ENCODE peak calls at places on chromosomes 12 and 14, in six cellular contexts. J is testis, T is fibroblast of lung, A is astrocyte, K is keratinocyte, Y is tibial nerve. Z is an unnamed sample. For H3K27me3, the result is how much of the 10 kb centered on the place peaks cover.

GRCh38 chr12:90773526-90773925 is 181.4 kb downstream of the CCER1 start:
- DNase-seq in J (no peak), K (no peak), Y (no peak), A (peak), T (peak), Z (no peak)

GRCh38 chr14:78902010-78902623 is 731.9 kb downstream of the NRXN3 start:
- DNase-seq in K (no peak), Y (no peak), T (peak), A (peak), J (peak), Z (no peak)

GRCh38 chr12:22409071-22409951 is 74.8 kb upstream of the ST8SIA1 start:
- DNase-seq in K (no peak), Y (no peak), A (no peak), T (no peak), J (peak), Z (no peak)

GRCh38 chr12:79932393-79932792 is 2.5 kb downstream of the PPP1R12A start:
- DNase-seq in K (no peak), T (no peak), J (no peak), A (no peak), Y (no peak), Z (no peak)

GRCh38 chr12:78519422-78519821 is 345.2 kb upstream of the SYT1 start:
- DNase-seq in K (no peak), T (no peak), J (no peak), Y (no peak), A (no peak), Z (no peak)

GRCh38 chr12:29072631-29073030 is 76.4 kb upstream of the FAR2 start:
- DNase-seq in Y (no peak), T (peak), K (no peak), A (no peak), J (no peak), Z (peak)

GRCh38 chr14:24307575-24308341 is at the start of gene CIDEB:
- DNase-seq in K (no peak), Y (no peak), J (peak), T (peak), A (no peak), Z (no peak)

GRCh38 chr14:25846232-25846631 is 751.6 kb downstream of the NOVA1 start:
- DNase-seq in T (no peak), Y (no peak), A (no peak), K (no peak), J (no peak), Z (no peak)

GRCh38 chr14:68340262-68340661 is 452.6 kb downstream of the ZFP36L1 start:
- DNase-seq in A (no peak), J (no peak), T (no peak), Y (no peak), K (no peak), Z (no peak)

GRCh38 chr12:1474059-1474537 is 120.3 kb downstream of the FBXL14 start:
- DNase-seq in K (peak), J (no peak), T (peak), A (peak), Y (no peak), Z (peak)

GRCh38 chr12:48191096-48191495 is 7.7 kb downstream of the CCDC184 start:
- DNase-seq in T (no peak), Y (no peak), A (no peak), J (no peak), K (no peak), Z (no peak)

GRCh38 chr12:48185181-48185919 is 1.9 kb downstream of the CCDC184 start:
- DNase-seq in K (no peak), T (no peak), Y (no peak), J (no peak), A (no peak), Z (no peak)

GRCh38 chr12:48184549-48184922 is 1.1 kb downstream of the CCDC184 start:
- DNase-seq in K (no peak), Y (no peak), J (no peak), T (no peak), A (no peak), Z (no peak)

GRCh38 chr12:48189331-48190125 is 6.1 kb downstream of the CCDC184 start:
- DNase-seq in T (peak), A (peak), J (peak), Y (peak), K (peak), Z (no peak)

GRCh38 chr12:48187916-48188695 is 4.7 kb downstream of the CCDC184 start:
- DNase-seq in A (no peak), T (no peak), K (no peak), J (no peak), Y (no peak), Z (no peak)
- H3K4me3 ChIP-seq in A (no peak), T (no peak), K (no peak), J (no peak), Y (no peak), Z (no peak)

GRCh38 chr14:30771595-30771994 is 102.8 kb upstream of the COCH start:
- DNase-seq in T (no peak), J (no peak), A (no peak), K (no peak), Y (no peak), Z (no peak)
- H3K27me3 ChIP-seq in T (under half), J (under half), A (under half), K (under half), Y (under half), Z (under half)

GRCh38 chr14:38254565-38255407 is 1.1 kb downstream of the CLEC14A start:
- DNase-seq in J (no peak), Y (no peak), A (no peak), T (peak), K (no peak), Z (no peak)

GRCh38 chr14:38257500-38257899 is 1.6 kb upstream of the CLEC14A start:
- DNase-seq in K (no peak), Y (no peak), J (no peak), A (no peak), T (peak), Z (no peak)

GRCh38 chr14:38255408-38255672 is 553 bp downstream of the CLEC14A start:
- DNase-seq in T (no peak), Y (no peak), K (no peak), A (peak), J (peak), Z (no peak)

GRCh38 chr14:38256358-38256840 is 506 bp upstream of the CLEC14A start:
- DNase-seq in K (no peak), Y (no peak), A (no peak), J (no peak), T (no peak), Z (no peak)

DNA sequence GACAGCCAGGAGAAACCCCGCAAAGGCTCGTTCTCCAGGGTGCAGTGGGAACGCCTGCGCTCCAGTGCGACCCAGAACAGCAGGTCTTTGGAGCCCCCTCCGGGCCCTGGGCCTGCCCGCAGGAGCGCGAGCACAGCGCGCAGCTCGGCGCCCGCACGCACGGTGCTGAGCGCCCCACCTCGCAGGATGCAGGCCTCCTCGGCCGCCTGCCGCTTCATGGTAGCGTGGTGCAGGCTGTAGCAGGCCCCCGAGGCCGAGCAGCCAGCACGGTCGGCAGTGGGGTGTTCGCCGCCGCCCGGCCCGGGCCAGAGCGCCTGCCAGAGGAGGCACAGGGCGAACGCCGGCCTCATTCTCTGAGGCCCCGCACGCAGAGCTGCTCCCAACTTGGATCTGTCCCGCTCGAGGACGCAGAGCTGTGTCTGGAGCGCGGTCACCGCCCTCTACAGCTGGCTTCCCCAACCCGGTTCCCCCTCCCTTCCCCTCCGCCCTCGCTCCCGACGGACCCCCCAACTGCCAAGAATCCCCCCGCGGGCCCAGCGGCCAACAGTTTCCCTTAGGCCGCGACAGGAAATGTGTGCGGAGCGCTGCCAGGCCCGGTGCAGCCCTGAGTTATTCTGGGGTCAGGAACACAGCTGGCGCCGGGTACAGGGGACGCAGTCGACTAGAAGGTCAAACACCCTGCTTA is at the start of gene CLEC14A:
- DNase-seq in J (peak), Y (peak), K (no peak), T (peak), A (peak), Z (no peak)
- H3K4me3 ChIP-seq in J (peak), Y (peak), K (no peak), T (peak), A (peak), Z (peak)

GRCh38 chr14:104118006-104118844 is 20.2 kb upstream of the KIF26A start:
- DNase-seq in K (no peak), Y (no peak), A (no peak), J (no peak), T (no peak), Z (no peak)

GRCh38 chr14:104116544-104117340 is 21.6 kb upstream of the KIF26A start:
- DNase-seq in A (no peak), J (no peak), T (no peak), K (no peak), Y (no peak), Z (no peak)

GRCh38 chr14:104115691-104116543 is 22.5 kb upstream of the KIF26A start:
- DNase-seq in A (no peak), T (no peak), K (no peak), J (no peak), Y (no peak), Z (no peak)

GRCh38 chr14:104119119-104119699 is 19.2 kb upstream of the KIF26A start:
- DNase-seq in T (no peak), A (no peak), J (no peak), K (no peak), Y (no peak), Z (no peak)

GRCh38 chr14:104117341-104118005 is 20.9 kb upstream of the KIF26A start:
- DNase-seq in Y (no peak), A (no peak), T (no peak), J (no peak), K (no peak), Z (no peak)
- H3K27me3 ChIP-seq in Y (half or more), A (under half), T (under half), J (under half), K (under half), Z (under half)

DNA sequence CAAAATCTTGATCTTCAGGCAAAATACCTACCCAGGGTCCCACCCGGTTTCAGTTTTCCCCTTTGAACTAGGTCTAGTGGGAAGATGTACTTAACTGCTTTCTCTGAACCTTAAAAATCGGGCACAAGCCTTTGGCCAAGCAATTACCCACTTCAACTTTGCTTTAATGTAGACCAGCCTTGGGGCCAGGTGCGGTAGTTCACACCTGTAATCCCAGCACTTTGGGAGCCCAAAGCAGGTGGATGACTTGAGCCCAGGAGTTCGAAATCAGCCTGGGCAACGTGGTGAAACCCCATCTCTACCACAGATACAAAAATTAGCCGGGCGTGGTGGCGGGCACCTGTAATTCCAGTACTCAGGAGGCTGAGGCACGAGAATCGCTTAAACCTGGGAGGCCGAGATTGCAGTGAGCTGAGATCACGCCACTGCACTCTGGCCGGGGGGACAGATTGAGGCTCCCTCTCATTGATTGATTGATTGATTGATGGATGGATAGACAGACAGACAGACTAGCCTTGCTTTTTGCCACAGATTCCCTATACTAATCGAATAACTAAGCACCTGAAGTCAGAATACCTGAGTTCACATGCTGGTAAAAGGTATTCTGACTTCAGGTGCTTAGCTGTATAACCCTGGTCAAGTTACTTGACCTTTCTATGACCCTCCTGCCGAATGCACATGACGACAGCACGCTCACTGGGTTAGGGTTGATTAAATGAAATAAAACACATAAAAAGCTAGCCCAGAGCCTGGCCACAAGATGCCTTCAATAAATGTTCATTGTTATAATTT is 1.8 kb downstream of the CLIP1 start:
- DNase-seq in K (no peak), T (no peak), J (no peak), A (no peak), Y (no peak), Z (no peak)
- H3K4me3 ChIP-seq in K (peak), T (peak), J (no peak), A (peak), Y (peak), Z (peak)

DNA sequence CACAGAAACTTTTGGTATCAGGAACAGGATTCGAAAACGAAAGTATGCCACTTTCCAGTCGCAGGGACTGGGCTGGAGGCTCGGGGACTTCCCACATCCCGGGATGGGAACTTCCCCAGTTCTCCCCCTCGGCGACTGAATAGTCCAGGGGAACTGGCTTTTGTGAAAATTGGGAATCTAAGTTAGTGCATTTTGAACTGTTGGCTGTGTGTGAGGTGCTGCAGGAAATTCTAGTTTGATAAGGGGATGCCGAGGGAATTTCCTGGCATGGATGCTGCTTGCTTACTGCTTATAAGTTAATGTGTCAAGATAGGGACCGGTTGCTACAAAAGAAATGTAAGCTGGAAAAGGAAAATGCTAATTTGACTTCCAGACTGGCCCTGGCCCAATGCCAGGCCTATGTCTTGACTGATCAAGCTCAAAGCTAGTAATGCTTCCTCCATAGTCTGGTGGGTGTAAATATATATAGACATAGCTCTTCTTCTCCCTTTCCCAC is 73.4 kb upstream of the EIF5 start:
- DNase-seq in Y (no peak), K (no peak), J (peak), A (peak), T (peak), Z (no peak)
- H3K27me3 ChIP-seq in Y (under half), K (under half), J (under half), A (under half), T (under half), Z (under half)

DNA sequence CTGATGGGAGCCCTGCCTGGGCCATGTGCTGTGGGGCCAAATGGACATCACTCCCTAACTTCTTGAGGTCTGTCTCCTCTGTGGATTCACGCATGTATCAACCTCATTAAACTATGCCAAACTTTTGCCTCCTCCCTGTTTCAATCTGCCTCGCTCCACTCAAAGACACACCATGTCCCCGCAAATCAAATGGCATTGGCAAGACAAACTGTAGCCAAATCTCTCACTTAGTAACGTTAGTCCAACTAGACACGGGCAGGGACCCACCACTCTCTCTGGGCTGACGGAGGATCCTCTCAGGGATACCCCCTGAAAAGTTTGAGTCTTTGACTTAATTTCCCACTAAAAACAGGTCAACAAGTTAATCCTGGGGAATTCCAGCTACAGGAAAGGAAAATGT is 8.0 kb downstream of the ZBTB39 start:
- DNase-seq in T (no peak), A (no peak), J (no peak), Y (no peak), K (no peak), Z (no peak)
- H3K4me3 ChIP-seq in T (no peak), A (no peak), J (no peak), Y (no peak), K (no peak), Z (no peak)

GRCh38 chr12:131350943-131351318 is 360.0 kb upstream of the SFSWAP start:
- DNase-seq in Y (no peak), K (no peak), A (no peak), J (no peak), T (no peak), Z (no peak)

GRCh38 chr12:131352296-131352900 is 358.5 kb upstream of the SFSWAP start:
- DNase-seq in K (no peak), A (no peak), T (no peak), J (no peak), Y (no peak), Z (no peak)

GRCh38 chr12:131349397-131350127 is 361.3 kb upstream of the SFSWAP start:
- DNase-seq in T (no peak), J (no peak), A (no peak), Y (no peak), K (no peak), Z (no peak)

GRCh38 chr12:131353376-131353775 is 357.5 kb upstream of the SFSWAP start:
- DNase-seq in T (no peak), Y (no peak), J (no peak), A (no peak), K (no peak), Z (no peak)

DNA sequence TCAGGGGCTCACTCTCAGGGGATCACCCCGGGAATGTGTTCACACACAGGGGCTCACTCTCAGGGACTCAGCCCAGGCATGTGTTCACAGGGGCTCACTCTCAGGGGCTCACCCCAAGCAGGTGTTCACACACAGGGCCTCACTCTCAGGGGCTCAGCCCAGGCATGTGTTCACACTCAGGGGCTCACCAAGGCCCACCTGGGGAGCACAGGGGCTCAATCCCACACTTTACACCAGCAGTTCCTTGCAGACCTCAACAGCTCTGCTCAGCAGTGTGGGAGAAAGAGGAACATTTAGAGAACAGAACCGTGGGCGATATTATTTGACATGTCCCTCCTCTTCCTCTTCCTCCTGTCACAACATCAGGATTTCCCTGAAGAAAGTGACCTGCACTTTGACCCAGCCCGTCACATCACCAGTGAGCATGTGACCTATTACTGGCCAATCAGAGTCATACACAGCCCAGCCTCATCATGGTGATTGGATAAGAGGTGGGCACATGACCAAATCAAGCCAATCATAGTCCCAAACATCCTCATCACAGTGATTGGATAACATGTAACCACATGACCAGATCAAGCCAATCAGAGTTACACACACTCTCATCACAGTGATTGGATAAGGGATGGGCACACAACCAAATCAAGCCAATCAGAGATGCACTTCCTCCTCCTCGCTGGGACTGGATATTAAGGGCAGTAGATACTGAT is 359.4 kb upstream of the SFSWAP start:
- DNase-seq in T (no peak), A (no peak), J (peak), Y (no peak), K (no peak), Z (no peak)
- H3K27me3 ChIP-seq in T (under half), A (under half), J (under half), Y (under half), K (under half), Z (under half)